ENCODE peak calls at places on chromosomes 6 and 20, in six cellular contexts. Q is endothelial cell, K is right lobe of liver, A is NCI-H2171 treated with DMSO at 0.1 percent for 48 hours, W is KBM-7, V is T47D. S is an unnamed sample.

GRCh38 chr6:40395066-40395697 is 192.0 kb downstream of the LRFN2 start:
- DNase-seq in Q (no peak), K (no peak), A (peak), W (no peak), V (peak), S (no peak)

GRCh38 chr6:108074359-108075144 is at the start of gene OSTM1:
- DNase-seq in Q (peak), K (peak), A (peak), W (peak), V (peak), S (peak)

GRCh38 chr6:72784581-72784980 is 162.7 kb downstream of the KCNQ5 start:
- DNase-seq in Q (no peak), K (no peak), A (no peak), W (no peak), V (no peak), S (no peak)

GRCh38 chr20:53827996-53828672 is 234.5 kb upstream of the ZNF217 start:
- DNase-seq in Q (no peak), K (peak), A (peak), W (no peak), V (peak), S (no peak)

GRCh38 chr6:44563397-44563796 is 175.9 kb downstream of the CDC5L start:
- DNase-seq in Q (no peak), K (no peak), A (no peak), W (no peak), V (no peak), S (peak)

GRCh38 chr6:31473244-31473643 is 24.7 kb upstream of the MICB start:
- DNase-seq in Q (no peak), K (no peak), A (no peak), W (no peak), V (no peak), S (no peak)

GRCh38 chr6:41527721-41528408 is 18.3 kb upstream of the FOXP4 start:
- DNase-seq in Q (no peak), K (no peak), A (peak), W (no peak), V (peak), S (no peak)

GRCh38 chr6:35496851-35497570 is at the start of gene TEAD3:
- DNase-seq in Q (peak), K (peak), A (peak), W (no peak), V (peak), S (peak)

GRCh38 chr20:5030348-5031205 is 29.3 kb upstream of the SLC23A2 start:
- DNase-seq in Q (no peak), K (no peak), A (no peak), W (peak), V (no peak), S (peak)

GRCh38 chr6:33927551-33927950 is 123.7 kb upstream of the MLN start:
- DNase-seq in Q (no peak), K (no peak), A (no peak), W (no peak), V (no peak), S (no peak)

GRCh38 chr6:52560462-52560861 is 16.4 kb downstream of the TRAM2 start:
- DNase-seq in Q (no peak), K (no peak), A (no peak), W (no peak), V (no peak), S (no peak)

GRCh38 chr6:24658573-24659511 is 7.9 kb downstream of the TDP2 start:
- DNase-seq in Q (no peak), K (no peak), A (no peak), W (no peak), V (no peak), S (no peak)

GRCh38 chr20:14526891-14527290 is 189.5 kb upstream of the FLRT3 start:
- DNase-seq in Q (no peak), K (no peak), A (peak), W (no peak), V (no peak), S (no peak)

GRCh38 chr6:105522626-105523322 is 119.9 kb upstream of the PREP start:
- DNase-seq in Q (no peak), K (no peak), A (peak), W (no peak), V (peak), S (no peak)